ENCODE peak calls at places on chromosomes 6 and 20, in eight cellular contexts. S, C, B, T, L, F, V and X are unnamed samples.

GRCh38 chr6:20575691-20576451 is 41.6 kb downstream of the CDKAL1 start:
- DNase-seq in V (no peak), S (no peak), L (no peak), B (peak), T (no peak), F (peak), C (no peak), X (no peak)

GRCh38 chr20:63896136-63896890 is 1.4 kb downstream of the DNAJC5 start:
- DNase-seq in T (peak), B (peak), S (no peak), L (peak), C (no peak), V (peak), F (peak), X (no peak)

GRCh38 chr6:16635810-16636602 is 125.3 kb downstream of the ATXN1 start:
- DNase-seq in V (no peak), B (no peak), F (peak), T (peak), L (peak), S (peak), C (no peak), X (peak)

GRCh38 chr6:113276631-113277030 is 580.5 kb upstream of the MARCKS start:
- DNase-seq in B (no peak), C (no peak), V (no peak), F (peak), L (no peak), T (no peak), S (no peak), X (no peak)

GRCh38 chr6:114827135-114827534 is 484.3 kb upstream of the HS3ST5 start:
- DNase-seq in T (no peak), S (no peak), F (no peak), V (no peak), B (no peak), C (no peak), L (no peak), X (no peak)

GRCh38 chr20:53795170-53795569 is 201.5 kb upstream of the ZNF217 start:
- DNase-seq in L (no peak), V (no peak), C (no peak), T (no peak), F (no peak), S (no peak), B (no peak), X (no peak)

GRCh38 chr6:169978615-169979161 is 227.3 kb downstream of the ERMARD start:
- DNase-seq in L (peak), T (no peak), S (no peak), B (no peak), F (peak), C (no peak), V (no peak), X (no peak)

GRCh38 chr6:35876902-35877301 is 44.0 kb downstream of the SRPK1 start:
- DNase-seq in V (no peak), L (no peak), T (no peak), C (no peak), B (no peak), S (no peak), F (no peak), X (no peak)

GRCh38 chr6:25717856-25718740 is 36.4 kb upstream of the SLC17A4 start:
- DNase-seq in F (peak), V (peak), L (peak), S (peak), B (peak), T (peak), C (no peak), X (no peak)

GRCh38 chr6:45822864-45823263 is 192.8 kb downstream of the CLIC5 start:
- DNase-seq in L (no peak), C (no peak), T (no peak), V (no peak), B (no peak), S (no peak), F (no peak), X (no peak)

GRCh38 chr6:484086-484728 is 92.7 kb downstream of the IRF4 start:
- DNase-seq in F (no peak), S (peak), V (no peak), B (peak), C (no peak), T (no peak), L (no peak), X (no peak)

GRCh38 chr6:111971866-111972532 is 81.9 kb upstream of the CCN6 start:
- DNase-seq in B (no peak), V (no peak), C (no peak), L (no peak), F (peak), T (no peak), S (peak), X (no peak)

GRCh38 chr6:31651602-31652191 is 764 bp downstream of the BAG6 start:
- DNase-seq in T (no peak), B (peak), S (peak), V (peak), L (peak), F (peak), C (no peak), X (peak)

GRCh38 chr20:19522080-19522801 is 235.8 kb upstream of the RIN2 start:
- DNase-seq in S (no peak), T (peak), C (no peak), B (no peak), F (no peak), V (no peak), L (no peak), X (no peak)

GRCh38 chr6:70538364-70538763 is 28.4 kb upstream of the SDHAF4 start:
- DNase-seq in T (no peak), C (no peak), F (no peak), V (no peak), S (no peak), L (no peak), B (no peak), X (no peak)

GRCh38 chr20:38748863-38749153 is 548 bp downstream of the ACTR5 start:
- DNase-seq in L (no peak), B (peak), V (peak), T (peak), C (no peak), F (no peak), S (no peak), X (no peak)

GRCh38 chr6:71420693-71421328 is 132.2 kb downstream of the OGFRL1 start:
- DNase-seq in V (no peak), T (peak), C (peak), L (peak), F (peak), B (no peak), S (peak), X (peak)

GRCh38 chr6:57265755-57266221 is 43.7 kb upstream of the RAB23 start:
- DNase-seq in L (no peak), T (no peak), C (no peak), V (no peak), F (peak), S (no peak), B (no peak), X (no peak)

GRCh38 chr6:133205304-133205703 is 35.9 kb upstream of the EYA4 start:
- DNase-seq in V (no peak), L (no peak), C (no peak), B (no peak), F (no peak), S (no peak), T (no peak), X (no peak)

GRCh38 chr6:52162940-52163908 is 23.0 kb upstream of the IL17A start:
- DNase-seq in L (no peak), T (peak), S (peak), C (no peak), V (peak), B (peak), F (peak), X (no peak)

GRCh38 chr6:158213925-158214674 is 46.0 kb downstream of the GTF2H5 start:
- DNase-seq in T (peak), V (peak), S (peak), L (peak), C (peak), F (peak), B (peak), X (peak)

GRCh38 chr6:136435096-136435495 is 115.1 kb downstream of the MAP7 start:
- DNase-seq in B (peak), C (no peak), L (no peak), V (no peak), S (no peak), T (no peak), F (no peak), X (no peak)

GRCh38 chr20:49575551-49576060 is 7.7 kb upstream of the PTGIS start:
- DNase-seq in V (no peak), B (peak), L (no peak), S (peak), T (no peak), C (no peak), F (no peak), X (peak)

GRCh38 chr6:53896237-53896636 is 101.4 kb downstream of the LRRC1 start:
- DNase-seq in B (no peak), L (peak), S (peak), T (no peak), V (no peak), F (no peak), C (no peak), X (peak)

GRCh38 chr6:33886673-33887144 is 82.9 kb upstream of the MLN start:
- DNase-seq in F (peak), L (peak), C (no peak), B (no peak), V (peak), T (no peak), S (peak), X (peak)

GRCh38 chr6:114764866-114765265 is 422.0 kb upstream of the HS3ST5 start:
- DNase-seq in S (no peak), L (no peak), F (no peak), B (no peak), V (no peak), C (no peak), T (no peak), X (no peak)

GRCh38 chr6:123089223-123089622 is 93.2 kb downstream of the CLVS2 start:
- DNase-seq in V (no peak), T (no peak), B (no peak), C (no peak), F (no peak), S (no peak), L (no peak), X (no peak)

GRCh38 chr6:57305754-57306153 is 11.7 kb upstream of the PRIM2 start:
- DNase-seq in C (no peak), V (no peak), F (no peak), B (no peak), T (no peak), S (peak), L (peak), X (peak)

GRCh38 chr6:35722121-35722761 is 14.6 kb upstream of the ARMC12 start:
- DNase-seq in B (no peak), F (no peak), L (no peak), S (no peak), C (no peak), V (no peak), T (no peak), X (no peak)

GRCh38 chr20:10217517-10218410 is 866 bp upstream of the SNAP25 start:
- DNase-seq in C (peak), F (peak), V (no peak), B (peak), T (peak), L (peak), S (peak), X (peak)

GRCh38 chr6:132780770-132781371 is 17.6 kb downstream of the SLC18B1 start:
- DNase-seq in F (peak), L (peak), C (no peak), V (no peak), T (no peak), S (peak), B (no peak), X (peak)

GRCh38 chr20:22808628-22809027 is 224.3 kb upstream of the FOXA2 start:
- DNase-seq in F (no peak), B (no peak), S (no peak), L (no peak), C (no peak), V (no peak), T (no peak), X (no peak)

GRCh38 chr20:22584922-22585785 is 782 bp upstream of the FOXA2 start:
- DNase-seq in T (no peak), V (peak), L (no peak), S (no peak), B (no peak), F (no peak), C (no peak), X (no peak)

GRCh38 chr20:4304601-4305000 is 289.2 kb upstream of the RNF24 start:
- DNase-seq in T (peak), C (no peak), V (no peak), L (no peak), S (no peak), B (no peak), F (no peak), X (no peak)

GRCh38 chr20:50595988-50596693 is 86.0 kb downstream of the PTPN1 start:
- DNase-seq in F (no peak), T (no peak), S (peak), V (no peak), C (no peak), B (no peak), L (no peak), X (peak)

GRCh38 chr6:28789553-28790083 is 134.2 kb downstream of the TRIM27 start:
- DNase-seq in V (peak), C (no peak), F (peak), S (peak), T (no peak), L (peak), B (no peak), X (peak)

GRCh38 chr20:21548390-21549035 is 34.6 kb upstream of the NKX2-2 start:
- DNase-seq in V (no peak), L (no peak), F (no peak), B (no peak), T (no peak), C (no peak), S (no peak), X (no peak)

GRCh38 chr6:54992789-54993188 is 146.2 kb downstream of the FAM83B start:
- DNase-seq in C (no peak), F (peak), T (no peak), V (no peak), B (no peak), L (no peak), S (peak), X (peak)

GRCh38 chr6:1735239-1735803 is 125.6 kb downstream of the FOXC1 start:
- DNase-seq in C (no peak), B (no peak), V (no peak), F (no peak), S (no peak), L (no peak), T (no peak), X (peak)

GRCh38 chr20:57810511-57811372 is 100.9 kb upstream of the PMEPA1 start:
- DNase-seq in V (peak), T (no peak), F (no peak), S (peak), B (no peak), L (no peak), C (no peak), X (peak)